ENCODE peak calls at places on chromosomes 13 and 19, in four cellular contexts. Y is heart left ventricle, X is activated B cell treated with CpG ODN at 0.5 μM for 24 hours, E is astrocyte. P is an unnamed sample.

GRCh38 chr19:46601318-46602224 is at the start of gene CALM3:
- DNase-seq in Y (no peak), X (no peak), E (no peak), P (peak)

GRCh38 chr13:73767747-73768315 is 366.4 kb downstream of the KLF12 start:
- DNase-seq in Y (no peak), X (no peak), E (no peak), P (no peak)

GRCh38 chr13:111319998-111320911 is at the start of gene TEX29:
- DNase-seq in Y (no peak), X (no peak), E (no peak), P (no peak)

GRCh38 chr19:28341810-28342350 is 871.1 kb downstream of the UQCRFS1 start:
- DNase-seq in Y (no peak), X (no peak), E (no peak), P (no peak)

GRCh38 chr13:24644051-24644450 is 36.2 kb upstream of the ATP12A start:
- DNase-seq in Y (no peak), X (no peak), E (peak), P (no peak)

GRCh38 chr19:17248011-17248776 is 2.5 kb upstream of the NR2F6 start:
- DNase-seq in Y (no peak), X (no peak), E (no peak), P (no peak)

GRCh38 chr13:26555413-26555812 is 2.1 kb upstream of the WASF3 start:
- DNase-seq in Y (no peak), X (no peak), E (no peak), P (no peak)

GRCh38 chr13:43864921-43865320 is 14.6 kb downstream of the CCDC122 start:
- DNase-seq in Y (no peak), X (no peak), E (no peak), P (no peak)

GRCh38 chr13:34863360-34864135 is 78.5 kb upstream of the NBEA start:
- DNase-seq in Y (no peak), X (no peak), E (peak), P (no peak)

GRCh38 chr13:31629085-31629785 is 110.1 kb upstream of the RXFP2 start:
- DNase-seq in Y (peak), X (no peak), E (peak), P (peak)

GRCh38 chr13:35648109-35648508 is 171.6 kb upstream of the MAB21L1 start:
- DNase-seq in Y (no peak), X (no peak), E (no peak), P (no peak)

GRCh38 chr19:7900931-7901330 is 2.7 kb upstream of the MAP2K7 start:
- DNase-seq in Y (no peak), X (no peak), E (no peak), P (no peak)

GRCh38 chr19:35755550-35756371 is 1.1 kb downstream of the HSPB6 start:
- DNase-seq in Y (peak), X (no peak), E (no peak), P (no peak)

GRCh38 chr19:57002765-57003164 is 117.0 kb upstream of the USP29 start:
- DNase-seq in Y (no peak), X (no peak), E (no peak), P (no peak)

GRCh38 chr13:40777166-40777956 is 6.4 kb upstream of the MRPS31 start:
- DNase-seq in Y (no peak), X (no peak), E (peak), P (no peak)

GRCh38 chr19:29376855-29377354 is 148.9 kb upstream of the VSTM2B start:
- DNase-seq in Y (no peak), X (no peak), E (no peak), P (no peak)

GRCh38 chr19:50835785-50836542 is 2.6 kb upstream of the KLK15 start:
- DNase-seq in Y (peak), X (peak), E (peak), P (no peak)

GRCh38 chr13:101695870-101696516 is 243.5 kb downstream of the ITGBL1 start:
- DNase-seq in Y (peak), X (no peak), E (no peak), P (no peak)

GRCh38 chr19:17616961-17617806 is 61.7 kb downstream of the COLGALT1 start:
- DNase-seq in Y (no peak), X (no peak), E (peak), P (no peak)

GRCh38 chr19:44912854-44913253 is 1.6 kb upstream of the APOC1 start:
- DNase-seq in Y (no peak), X (no peak), E (no peak), P (no peak)

GRCh38 chr19:45598267-45599011 is 3.6 kb downstream of the GPR4 start:
- DNase-seq in Y (peak), X (no peak), E (no peak), P (no peak)

GRCh38 chr19:50639121-50640112 is at the start of gene SYT3:
- DNase-seq in Y (no peak), X (peak), E (no peak), P (no peak)

GRCh38 chr19:403221-404036 is 5.5 kb downstream of the C2CD4C start:
- DNase-seq in Y (no peak), X (no peak), E (no peak), P (no peak)

GRCh38 chr19:1651548-1652394 is 644 bp downstream of the TCF3 start:
- DNase-seq in Y (peak), X (peak), E (no peak), P (no peak)

GRCh38 chr13:42807866-42808265 is 26.5 kb downstream of the FAM216B start:
- DNase-seq in Y (no peak), X (no peak), E (peak), P (no peak)

GRCh38 chr13:73676550-73677040 is 457.6 kb downstream of the KLF12 start:
- DNase-seq in Y (no peak), X (no peak), E (no peak), P (no peak)

GRCh38 chr13:55602784-55603183 is 1537.9 kb upstream of the PRR20A start:
- DNase-seq in Y (no peak), X (no peak), E (no peak), P (no peak)

GRCh38 chr19:53388168-53388567 is 6.8 kb upstream of the ZNF765 start:
- DNase-seq in Y (no peak), X (no peak), E (peak), P (no peak)

GRCh38 chr19:48573163-48573505 is 21.2 kb downstream of the SULT2B1 start:
- DNase-seq in Y (no peak), X (no peak), E (no peak), P (no peak)

GRCh38 chr13:41308241-41308640 is 2.8 kb upstream of the NAA16 start:
- DNase-seq in Y (no peak), X (no peak), E (peak), P (no peak)

GRCh38 chr13:24281188-24282008 is 28.0 kb upstream of the C1QTNF9 start:
- DNase-seq in Y (no peak), X (no peak), E (no peak), P (no peak)

GRCh38 chr19:4352701-4353121 is 9.3 kb downstream of the MPND start:
- DNase-seq in Y (no peak), X (no peak), E (peak), P (no peak)

GRCh38 chr19:51380379-51380778 is 7.4 kb downstream of the LIM2 start:
- DNase-seq in Y (no peak), X (no peak), E (no peak), P (no peak)

GRCh38 chr19:4575267-4575793 is 15.8 kb upstream of the SEMA6B start:
- DNase-seq in Y (peak), X (no peak), E (peak), P (peak)

GRCh38 chr13:104592127-104592526 is 1525.9 kb upstream of the SLC10A2 start:
- DNase-seq in Y (no peak), X (no peak), E (peak), P (no peak)

GRCh38 chr13:111323950-111324651 is 3.7 kb downstream of the TEX29 start:
- DNase-seq in Y (no peak), X (no peak), E (no peak), P (peak)

GRCh38 chr13:75715598-75716523 is 79.7 kb downstream of the LMO7 start:
- DNase-seq in Y (no peak), X (no peak), E (no peak), P (no peak)

GRCh38 chr13:53170910-53171309 is 142.3 kb downstream of the OLFM4 start:
- DNase-seq in Y (no peak), X (no peak), E (no peak), P (no peak)

GRCh38 chr19:37114001-37114400 is 35.8 kb downstream of the ZNF420 start:
- DNase-seq in Y (no peak), X (no peak), E (no peak), P (no peak)
- TF ChIP-seq CTCF in Y (no peak), X (no peak), E (no peak), P (peak)

GRCh38 chr13:113812140-113813036 is 51.5 kb downstream of the GAS6 start:
- DNase-seq in Y (no peak), X (no peak), E (no peak), P (no peak)
- TF ChIP-seq CTCF in Y (no peak), X (no peak), E (no peak), P (no peak)

DNA sequence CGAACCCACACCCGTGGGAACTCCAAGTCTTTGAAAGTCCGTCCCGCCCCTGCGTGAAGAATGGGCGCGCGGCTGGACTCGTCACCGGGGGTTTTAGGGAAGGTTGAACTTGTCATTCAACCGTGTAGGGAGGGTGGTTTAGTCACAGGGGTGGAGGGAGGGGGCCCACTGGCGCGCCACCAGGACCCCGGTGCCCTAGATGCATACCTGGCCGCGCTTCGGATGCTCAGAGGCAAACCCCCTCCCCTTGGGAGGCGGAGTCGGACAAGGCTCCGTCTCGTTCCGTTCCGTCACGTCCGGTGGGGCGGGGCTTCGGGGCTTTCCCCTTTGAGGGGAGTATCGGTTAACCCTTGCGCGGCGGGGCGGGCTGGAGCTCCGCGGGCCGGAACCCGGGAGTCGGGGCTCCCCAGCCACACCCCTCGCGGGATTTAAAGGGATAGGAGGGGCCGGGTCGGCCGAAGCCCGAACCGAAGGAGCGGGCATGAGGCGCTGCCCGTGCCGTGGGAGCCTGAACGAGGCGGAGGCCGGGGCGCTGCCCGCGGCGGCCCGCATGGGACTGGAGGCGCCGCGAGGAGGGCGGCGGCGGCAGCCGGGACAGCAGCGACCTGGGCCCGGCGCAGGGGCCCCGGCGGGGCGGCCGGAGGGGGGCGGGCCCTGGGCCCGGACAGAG is at the start of the genes COQ8B and ITPKC:
- DNase-seq in Y (peak), X (peak), E (peak), P (peak)
- TF ChIP-seq CTCF in Y (peak), X (no peak), E (no peak), P (no peak)

DNA sequence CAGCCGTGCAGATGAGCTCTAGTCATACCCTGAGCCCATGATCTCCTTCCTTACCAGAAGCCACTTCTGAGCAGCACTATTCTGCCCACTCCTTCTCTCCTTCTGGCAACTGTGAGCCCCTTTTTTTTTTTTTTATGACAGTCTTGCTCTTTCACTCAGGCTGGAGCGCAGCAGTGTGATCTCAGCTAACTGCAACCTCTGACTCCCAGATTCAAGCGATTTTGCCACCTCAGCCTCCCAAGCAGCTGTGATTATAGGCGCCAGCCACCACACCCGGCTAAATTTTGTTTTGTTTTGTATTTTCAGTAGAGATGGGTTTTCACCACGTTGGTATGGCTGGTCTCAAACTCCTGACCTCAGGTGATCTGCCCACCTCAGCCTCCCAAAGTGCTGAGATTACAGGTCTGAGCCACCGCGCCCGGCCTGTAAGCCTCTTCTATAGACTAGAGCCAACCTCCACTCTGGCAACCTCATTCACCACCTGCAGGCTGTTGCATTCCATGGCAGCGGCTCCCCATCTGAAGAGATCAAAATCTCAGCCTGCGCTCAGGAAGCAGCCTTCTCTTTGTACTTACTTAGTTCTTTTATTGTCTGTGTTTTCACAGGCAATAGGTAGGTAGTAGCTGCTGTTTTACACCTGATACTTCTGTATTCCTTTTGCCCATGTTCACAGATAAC is 34.8 kb upstream of the NDFIP2 start:
- DNase-seq in Y (no peak), X (no peak), E (no peak), P (no peak)
- TF ChIP-seq CTCF in Y (no peak), X (no peak), E (no peak), P (no peak)